ENCODE peak calls at places on chromosomes 4 and X, in six cellular contexts. O is HCT116, N is keratinocyte, Y is PC-9, U is HepG2, S is fibroblast of lung. G is an unnamed sample.
A peak's percentile ranks its signal among the peaks of the same experiment; 100 is the strongest.

GRCh38 chr4:56723201-56723605 is 42.1 kb upstream of the HOPX start:
- DNase-seq in N (no peak), O (no peak), S (no peak), U (no peak), Y (no peak), G (no peak)

GRCh38 chr4:175891863-175892262 is 79.8 kb upstream of the GPM6A start:
- DNase-seq in U (peak; percentile 3), S (peak; percentile 44), N (no peak), O (peak; percentile 38), Y (no peak), G (peak; percentile 68)

GRCh38 chr4:109215511-109215910 is 86.9 kb downstream of the COL25A1 start:
- DNase-seq in Y (no peak), O (no peak), S (no peak), U (no peak), N (no peak), G (no peak)

GRCh38 chr4:173753408-173753807 is 223.4 kb upstream of the HAND2 start:
- DNase-seq in S (no peak), O (no peak), N (no peak), U (no peak), Y (no peak), G (no peak)

GRCh38 chr4:41476310-41476709 is 61.6 kb upstream of the LIMCH1 start:
- DNase-seq in N (no peak), U (no peak), O (no peak), S (no peak), Y (no peak), G (no peak)

GRCh38 chrX:148049441-148049840 is 68.3 kb downstream of the FMR1NB start:
- DNase-seq in O (peak; percentile 1), N (no peak), S (peak; percentile 45), Y (no peak), U (peak; percentile 22), G (peak; percentile 60)

GRCh38 chr4:86670739-86671138 is 76.6 kb downstream of the PTPN13 start:
- DNase-seq in O (no peak), Y (no peak), U (no peak), S (peak; percentile 84), N (peak; percentile 57), G (no peak)

GRCh38 chr4:176755624-176756023 is 37.1 kb downstream of the VEGFC start:
- DNase-seq in Y (no peak), U (no peak), O (no peak), N (no peak), S (peak; percentile 55), G (no peak)

GRCh38 chr4:112854420-112854819 is 195.0 kb upstream of the ANK2 start:
- DNase-seq in S (no peak), Y (no peak), O (no peak), U (no peak), N (no peak), G (no peak)

GRCh38 chrX:148156986-148157385 is 175.8 kb downstream of the FMR1NB start:
- DNase-seq in Y (no peak), S (no peak), O (no peak), U (no peak), N (no peak), G (no peak)

GRCh38 chr4:88242144-88242543 is 42.2 kb downstream of the PPM1K start:
- DNase-seq in U (peak; percentile 55), S (no peak), Y (no peak), O (no peak), N (no peak), G (no peak)

GRCh38 chr4:180059216-180059881 is 2183.9 kb upstream of the TENM3 start:
- DNase-seq in U (no peak), N (no peak), O (no peak), S (peak; percentile 16), Y (no peak), G (no peak)

GRCh38 chr4:108042927-108043326 is 53.2 kb downstream of the HADH start:
- DNase-seq in O (no peak), N (no peak), S (no peak), Y (no peak), U (no peak), G (peak; percentile 66)

GRCh38 chr4:152735302-152735917 is 44.1 kb downstream of the TIGD4 start:
- DNase-seq in N (no peak), Y (no peak), S (peak; percentile 47), O (peak; percentile 12), U (no peak), G (peak; percentile 72)

GRCh38 chr4:93157984-93158383 is 670.6 kb upstream of the ATOH1 start:
- DNase-seq in Y (no peak), U (no peak), N (no peak), S (peak; percentile 6), O (no peak), G (no peak)

GRCh38 chr4:61638600-61638999 is 438.5 kb downstream of the ADGRL3 start:
- DNase-seq in Y (no peak), U (no peak), S (peak; percentile 89), O (no peak), N (no peak), G (no peak)

GRCh38 chrX:43661521-43662240 is 5.6 kb downstream of the MAOA start:
- DNase-seq in Y (no peak), N (no peak), S (peak; percentile 36), U (no peak), O (no peak), G (no peak)

GRCh38 chrX:119790977-119791436 is 423 bp downstream of the RPL39 start:
- DNase-seq in U (peak; percentile 30), S (peak; percentile 47), Y (no peak), O (no peak), N (no peak), G (peak; percentile 51)

GRCh38 chr4:168848977-168849687 is 160.9 kb downstream of the CBR4 start:
- DNase-seq in U (no peak), O (no peak), S (no peak), Y (no peak), N (no peak), G (no peak)

GRCh38 chr4:113026556-113026955 is 22.9 kb upstream of the ANK2 start:
- DNase-seq in S (no peak), N (no peak), Y (no peak), U (no peak), O (no peak), G (no peak)

GRCh38 chr4:37745946-37746345 is 59.8 kb upstream of the RELL1 start:
- DNase-seq in Y (no peak), S (no peak), N (no peak), U (no peak), O (no peak), G (no peak)

GRCh38 chr4:94290245-94290644 is 52.4 kb downstream of the HPGDS start:
- DNase-seq in S (no peak), N (no peak), Y (no peak), U (no peak), O (no peak), G (no peak)

GRCh38 chr4:56055027-56055976 is 106.6 kb downstream of the CEP135 start:
- DNase-seq in S (peak; percentile 11), O (no peak), N (no peak), U (no peak), Y (no peak), G (no peak)

GRCh38 chr4:14336656-14337055 is 665.6 kb upstream of the CPEB2 start:
- DNase-seq in Y (no peak), S (no peak), N (no peak), U (no peak), O (no peak), G (no peak)

GRCh38 chr4:2743518-2744445 is 12.4 kb downstream of the TNIP2 start:
- DNase-seq in S (no peak), O (no peak), N (no peak), Y (no peak), U (no peak), G (no peak)

GRCh38 chr4:2742081-2742822 is 13.9 kb downstream of the TNIP2 start:
- DNase-seq in S (no peak), N (no peak), U (no peak), O (no peak), Y (no peak), G (no peak)

GRCh38 chr4:2742823-2743517 is 13.2 kb downstream of the TNIP2 start:
- DNase-seq in O (no peak), U (no peak), N (no peak), S (no peak), Y (no peak), G (no peak)

GRCh38 chr4:2744576-2745270 is 11.4 kb downstream of the TNIP2 start:
- DNase-seq in O (no peak), S (no peak), U (no peak), N (no peak), Y (no peak), G (no peak)

DNA sequence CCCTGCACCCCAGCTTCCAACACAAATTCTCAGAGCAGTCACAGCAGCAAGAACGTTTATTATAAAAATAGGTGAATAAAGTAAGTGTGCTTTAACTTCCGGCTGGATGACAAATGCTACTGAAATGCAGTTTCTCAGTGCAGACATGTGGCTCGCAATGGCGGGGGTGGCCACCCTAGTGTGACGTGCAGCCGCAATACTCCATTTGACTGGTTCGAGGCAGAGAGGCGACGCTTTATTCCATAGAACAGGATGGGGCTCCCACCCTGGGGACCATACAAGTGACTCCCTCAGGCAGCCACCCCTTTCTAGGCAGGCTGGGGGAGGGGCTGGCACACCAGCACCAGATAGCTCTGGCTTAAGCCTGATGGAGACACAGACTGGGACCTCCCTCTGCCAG is 14.5 kb downstream of the TNIP2 start:
- DNase-seq in O (no peak), S (no peak), Y (no peak), N (no peak), U (no peak), G (no peak)
- H2AFZ ChIP-seq in O (no peak overlapping the region), S (no peak overlapping the region), Y (no peak overlapping the region), N (no peak overlapping the region), U (no peak overlapping the region), G (no peak overlapping the region)

GRCh38 chrX:31293409-31293808 is 221.6 kb upstream of the FTHL17 start:
- DNase-seq in O (no peak), S (no peak), Y (no peak), U (peak; percentile 2), N (no peak), G (peak; percentile 41)
- TF ChIP-seq CTCF in O (no peak), S (no peak), Y (no peak), U (peak; percentile 50), N (peak; percentile 30), G (peak; percentile 77)

DNA sequence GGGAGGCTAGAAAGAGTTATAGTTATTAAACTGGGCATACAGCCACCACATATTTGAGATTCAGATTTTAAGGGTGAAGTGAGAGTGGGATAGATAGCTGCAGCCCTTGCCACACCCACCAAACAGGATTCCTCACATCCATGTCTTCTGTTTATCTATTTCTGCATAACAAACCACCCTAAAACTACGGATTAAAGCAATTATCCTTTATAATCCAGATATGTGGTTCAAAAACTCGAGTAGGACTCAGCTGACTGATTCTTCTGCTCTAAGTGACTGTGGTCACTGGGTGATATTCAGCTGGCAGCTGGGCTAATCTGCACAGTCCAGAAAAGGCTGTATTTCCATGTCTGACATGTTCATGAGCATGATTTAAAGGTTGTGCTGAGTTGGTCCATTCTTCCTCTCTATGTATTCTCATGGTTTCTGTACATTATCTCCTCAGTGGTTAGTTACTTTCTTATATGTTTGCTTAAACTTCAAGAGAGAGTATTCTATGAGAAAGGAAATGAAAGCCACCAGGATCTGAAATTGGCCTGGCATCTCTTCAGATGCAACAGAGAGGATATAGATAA is 459.8 kb upstream of the CTSO start:
- DNase-seq in N (no peak), U (no peak), Y (no peak), O (no peak), S (peak; percentile 4), G (no peak)
- H2AFZ ChIP-seq in N (no peak overlapping the region), U (no peak overlapping the region), Y (no peak overlapping the region), O (no peak overlapping the region), S (no peak overlapping the region), G (no peak overlapping the region)

DNA sequence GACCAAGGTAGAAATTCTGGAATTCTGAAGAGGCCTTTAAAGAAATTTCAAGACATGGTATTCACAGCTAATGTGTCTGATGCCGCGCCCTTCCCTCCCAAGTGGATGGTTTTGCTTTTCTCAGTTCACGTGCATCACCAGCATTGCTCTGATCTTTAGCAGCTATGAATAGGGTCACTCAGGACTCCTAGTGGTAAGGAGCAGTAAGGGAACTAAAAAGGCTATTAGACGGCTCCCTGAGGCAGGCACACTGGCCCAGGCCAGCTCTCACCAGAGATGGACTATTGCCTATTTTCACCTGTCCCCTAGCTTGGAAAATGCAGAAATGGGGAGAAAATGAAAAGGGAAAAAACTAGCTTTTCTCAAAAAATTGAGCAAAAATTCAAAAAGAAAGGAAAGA is 447.5 kb upstream of the RASGEF1B start:
- DNase-seq in O (peak; percentile 12), S (no peak), N (no peak), U (peak; percentile 21), Y (no peak), G (peak; percentile 29)
- TF ChIP-seq CTCF in O (peak; percentile 49), S (peak; percentile 26), N (peak; percentile 49), U (peak; percentile 29), Y (no peak), G (peak; percentile 63)

G was measured in OCI-LY7.